ENCODE peak calls at places on chromosomes 11 and 22, in five cellular contexts. U, X, L, C and W are unnamed samples.

GRCh38 chr11:73401217-73401923 is 25.2 kb downstream of the RELT start:
- DNase-seq in U (no peak), L (no peak), C (no peak), X (no peak), W (no peak)

GRCh38 chr11:105670811-105671210 is 60.9 kb downstream of the GRIA4 start:
- DNase-seq in C (peak; percentile 9), U (no peak), X (no peak), L (no peak), W (no peak)

GRCh38 chr22:19990609-19991394 is 25.8 kb downstream of the ARVCF start:
- DNase-seq in X (no peak), L (peak; percentile 78), C (no peak), U (no peak), W (no peak)

GRCh38 chr11:72814831-72815618 is 814 bp downstream of the ATG16L2 start:
- DNase-seq in C (peak; percentile 54), X (peak; percentile 56), U (no peak), L (no peak), W (peak; percentile 77)

GRCh38 chr22:24968066-24968561 is 15.6 kb downstream of the KIAA1671 start:
- DNase-seq in L (no peak), U (peak; percentile 88), C (no peak), X (no peak), W (peak; percentile 92)

GRCh38 chr11:111913031-111913861 is 712 bp downstream of the HSPB2 start:
- DNase-seq in U (no peak), X (no peak), C (no peak), L (no peak), W (no peak)

GRCh38 chr11:1906623-1907423 is 12.7 kb upstream of the TNNT3 start:
- DNase-seq in X (no peak), U (no peak), L (no peak), C (no peak), W (no peak)

GRCh38 chr22:36332623-36333331 is 55.0 kb downstream of the MYH9 start:
- DNase-seq in C (peak; percentile 83), X (no peak), L (no peak), U (peak; percentile 72), W (peak; percentile 90)

GRCh38 chr22:47310601-47311000 is 548.2 kb downstream of the TBC1D22A start:
- DNase-seq in U (peak; percentile 7), X (no peak), C (peak; percentile 31), L (no peak), W (no peak)

GRCh38 chr11:19713221-19714092 is 820 bp downstream of the NAV2 start:
- DNase-seq in X (no peak), L (peak; percentile 34), U (no peak), C (no peak), W (no peak)

GRCh38 chr22:27420817-27421361 is 380.7 kb downstream of the MN1 start:
- DNase-seq in C (peak; percentile 95), X (peak; percentile 93), U (peak; percentile 25), L (no peak), W (peak; percentile 44)

GRCh38 chr11:122069946-122070345 is 46.1 kb downstream of the BLID start:
- DNase-seq in X (peak; percentile 92), U (no peak), C (peak; percentile 91), L (peak; percentile 65), W (no peak)

DNA sequence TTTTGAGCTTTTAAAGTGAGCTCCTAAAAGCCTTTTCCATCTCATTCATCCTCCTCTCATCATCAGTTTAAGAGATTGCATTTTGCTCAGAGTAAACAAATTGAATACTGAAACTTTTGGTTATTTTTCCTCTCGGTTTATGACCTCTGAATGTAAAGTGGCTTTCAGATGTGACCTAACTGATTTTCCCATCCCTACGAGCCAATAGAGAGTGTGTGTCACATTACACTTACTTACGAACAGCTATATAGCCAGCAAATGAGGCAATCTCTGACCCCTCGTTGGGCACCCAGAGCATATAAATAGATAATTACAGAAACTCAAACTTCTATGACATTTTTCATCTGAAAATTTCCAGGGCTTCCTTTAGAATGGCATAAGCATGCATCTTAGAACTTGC is 317.7 kb downstream of the OPCML start:
- DNase-seq in C (no peak), X (no peak), L (no peak), U (no peak), W (no peak)
- H2AFZ ChIP-seq in C (no peak overlapping the region), X (no peak overlapping the region), L (no peak overlapping the region), U (no peak overlapping the region), W (no peak overlapping the region)

GRCh38 chr11:9753031-9753430 is 89.2 kb downstream of the SWAP70 start:
- DNase-seq in C (peak; percentile 83), U (no peak), L (no peak), X (peak; percentile 60), W (no peak)
- H3K4me2 ChIP-seq in C (peak overlapping the region; percentile 74), U (peak overlapping the region; percentile 50), L (peak overlapping the region; percentile 37), X (no peak overlapping the region), W (no peak overlapping the region)

DNA sequence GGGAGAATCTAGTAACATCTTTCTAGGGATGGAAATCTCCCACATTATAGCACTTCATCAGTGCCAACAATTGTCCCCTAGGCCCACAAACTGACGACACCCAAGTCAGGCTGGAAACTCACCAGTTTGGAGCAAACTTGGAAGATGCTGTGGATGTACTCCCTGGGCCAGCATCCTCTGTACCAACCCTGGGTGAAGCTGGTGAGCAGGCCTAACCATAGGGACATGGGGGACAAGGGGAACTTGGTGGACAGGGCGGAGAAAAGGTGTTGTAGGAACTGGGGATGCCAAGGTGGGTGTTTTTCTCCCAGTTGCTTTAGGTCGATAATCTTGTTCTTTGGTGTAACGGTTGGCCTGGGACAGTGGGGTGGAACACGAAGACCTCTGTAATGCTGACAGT is 42.2 kb downstream of the DRG1 start:
- DNase-seq in L (no peak), C (no peak), U (no peak), X (no peak), W (no peak)
- H3K36me3 ChIP-seq in L (peaks cover 80% of the 10 kb centered on the region), C (peaks cover 59% of the 10 kb centered on the region), U (peaks cover 29% of the 10 kb centered on the region), X (peaks cover 26% of the 10 kb centered on the region), W (peaks cover 15% of the 10 kb centered on the region)

GRCh38 chr22:45977003-45977395 is at the start of gene WNT7B:
- DNase-seq in L (peak; percentile 53), C (no peak), U (no peak), X (no peak), W (peak; percentile 79)
- H2AFZ ChIP-seq in L (no peak within 1 kb of the TSS), C (peak within 1 kb of the TSS; percentile 66), U (peak within 1 kb of the TSS; percentile 7), X (no peak within 1 kb of the TSS), W (peak within 1 kb of the TSS; percentile 85)

GRCh38 chr22:23395476-23396361 is 184.4 kb downstream of the IGLL1 start:
- DNase-seq in U (no peak), X (no peak), C (no peak), L (no peak), W (no peak)
- H3K4me2 ChIP-seq in U (no peak overlapping the region), X (no peak overlapping the region), C (no peak overlapping the region), L (no peak overlapping the region), W (no peak overlapping the region)